ENCODE peak calls at places on chromosomes 12 and 14, in eight cellular contexts. X, Q, M, H, L, Y, E and S are unnamed samples.
A peak's percentile ranks its signal among the peaks of the same experiment; 100 is the strongest.

GRCh38 chr12:106896603-106897002 is 59.1 kb upstream of the TMEM263 start:
- DNase-seq in X (no peak), Q (no peak), M (no peak), H (no peak), L (no peak), Y (no peak), E (no peak), S (no peak)

GRCh38 chr12:113088971-113089756 is 32.6 kb downstream of the DTX1 start:
- DNase-seq in X (no peak), Q (no peak), M (no peak), H (peak; percentile 64), L (no peak), Y (no peak), E (no peak), S (no peak)

GRCh38 chr14:72124171-72124570 is 191.9 kb downstream of the RGS6 start:
- DNase-seq in X (no peak), Q (no peak), M (no peak), H (no peak), L (no peak), Y (no peak), E (no peak), S (no peak)

GRCh38 chr12:107287436-107288413 is 194.4 kb upstream of the CRY1 start:
- DNase-seq in X (no peak), Q (no peak), M (no peak), H (no peak), L (peak; percentile 42), Y (peak; percentile 27), E (no peak), S (peak; percentile 18)

GRCh38 chr12:30822385-30823139 is 67.8 kb upstream of the CAPRIN2 start:
- DNase-seq in X (no peak), Q (peak; percentile 50), M (peak; percentile 41), H (no peak), L (no peak), Y (peak; percentile 62), E (peak; percentile 52), S (peak; percentile 63)

GRCh38 chr12:78403681-78404080 is 460.9 kb upstream of the SYT1 start:
- DNase-seq in X (no peak), Q (peak; percentile 78), M (no peak), H (no peak), L (no peak), Y (peak; percentile 77), E (no peak), S (peak; percentile 31)

GRCh38 chr12:62328296-62328921 is 68.2 kb downstream of the USP15 start:
- DNase-seq in X (no peak), Q (peak; percentile 14), M (no peak), H (no peak), L (no peak), Y (no peak), E (no peak), S (no peak)

GRCh38 chr14:55450987-55451386 is 10.6 kb upstream of the TBPL2 start:
- DNase-seq in X (no peak), Q (no peak), M (no peak), H (no peak), L (peak; percentile 52), Y (no peak), E (no peak), S (no peak)

GRCh38 chr12:119206348-119207075 is 27.8 kb downstream of the HSPB8 start:
- DNase-seq in X (no peak), Q (no peak), M (no peak), H (no peak), L (no peak), Y (no peak), E (no peak), S (no peak)

GRCh38 chr12:6866163-6866919 is 990 bp upstream of the TPI1 start:
- DNase-seq in X (no peak), Q (no peak), M (no peak), H (no peak), L (no peak), Y (no peak), E (no peak), S (no peak)

GRCh38 chr12:41981758-41982157 is 162.9 kb downstream of the GXYLT1 start:
- DNase-seq in X (no peak), Q (peak; percentile 54), M (no peak), H (no peak), L (no peak), Y (peak; percentile 36), E (no peak), S (no peak)

GRCh38 chr12:7857916-7858315 is 14.8 kb downstream of the SLC2A14 start:
- DNase-seq in X (no peak), Q (no peak), M (no peak), H (no peak), L (no peak), Y (no peak), E (no peak), S (peak; percentile 19)

GRCh38 chr12:75480469-75480949 is at the start of gene GLIPR1:
- DNase-seq in X (peak; percentile 69), Q (peak; percentile 100), M (peak; percentile 8), H (peak; percentile 72), L (peak; percentile 69), Y (peak; percentile 99), E (peak; percentile 84), S (peak; percentile 100)

GRCh38 chr12:18899678-18900317 is 161.9 kb downstream of the CAPZA3 start:
- DNase-seq in X (no peak), Q (no peak), M (no peak), H (no peak), L (no peak), Y (no peak), E (no peak), S (peak; percentile 69)

GRCh38 chr12:86698581-86698980 is 442.4 kb upstream of the MGAT4C start:
- DNase-seq in X (no peak), Q (peak; percentile 84), M (no peak), H (no peak), L (no peak), Y (peak; percentile 16), E (no peak), S (peak; percentile 67)

DNA sequence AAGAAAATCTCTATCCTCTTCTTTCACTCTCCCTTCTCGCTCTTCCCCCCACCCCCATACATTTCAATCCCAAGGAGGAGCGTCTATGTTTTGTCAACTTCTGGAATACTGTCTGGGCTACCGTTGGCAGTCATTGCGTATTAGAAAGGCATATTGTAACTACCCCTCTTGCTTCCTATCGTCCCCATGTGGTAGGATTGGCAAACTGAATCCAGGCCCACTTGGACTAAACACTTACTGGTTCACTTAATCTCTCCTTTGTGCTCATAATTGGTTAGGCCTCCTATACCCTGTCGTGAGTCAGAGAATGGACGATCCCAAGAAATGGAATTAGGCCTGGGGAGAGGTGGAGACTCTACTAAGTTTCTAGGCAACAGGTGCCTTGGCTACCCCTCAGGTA is 68.8 kb upstream of the SLC8A3 start:
- DNase-seq in X (peak; percentile 8), Q (no peak), M (no peak), H (no peak), L (no peak), Y (no peak), E (no peak), S (no peak)
- TF ChIP-seq CTCF in X (peak; percentile 62), Q (no peak), M (peak; percentile 40), H (peak; percentile 60), L (peak; percentile 63), Y (peak; percentile 13), E (no peak), S (no peak)

GRCh38 chr12:47715393-47715876 is 9.6 kb upstream of the RPAP3 start:
- DNase-seq in X (no peak), Q (peak; percentile 75), M (peak; percentile 71), H (no peak), L (peak; percentile 61), Y (peak; percentile 72), E (peak; percentile 83), S (peak; percentile 82)

GRCh38 chr12:47715877-47716548 is 9.3 kb downstream of the ENDOU start:
- DNase-seq in X (no peak), Q (no peak), M (no peak), H (no peak), L (no peak), Y (no peak), E (peak; percentile 44), S (no peak)

GRCh38 chr12:47717046-47717442 is 8.2 kb downstream of the ENDOU start:
- DNase-seq in X (no peak), Q (peak; percentile 12), M (no peak), H (no peak), L (no peak), Y (no peak), E (no peak), S (no peak)

GRCh38 chr12:47718531-47718930 is 6.8 kb downstream of the ENDOU start:
- DNase-seq in X (no peak), Q (no peak), M (no peak), H (no peak), L (no peak), Y (no peak), E (no peak), S (no peak)

GRCh38 chr12:47717443-47718193 is 7.7 kb downstream of the ENDOU start:
- DNase-seq in X (no peak), Q (peak; percentile 91), M (peak; percentile 65), H (no peak), L (peak; percentile 65), Y (peak; percentile 84), E (peak; percentile 81), S (peak; percentile 91)
- TF ChIP-seq CTCF in X (peak; percentile 79), Q (peak; percentile 78), M (peak; percentile 82), H (peak; percentile 41), L (peak; percentile 53), Y (peak; percentile 93), E (peak; percentile 76), S (peak; percentile 93)

GRCh38 chr12:58927112-58927511 is 6.8 kb upstream of the LRIG3 start:
- DNase-seq in X (no peak), Q (no peak), M (no peak), H (no peak), L (no peak), Y (no peak), E (no peak), S (no peak)

GRCh38 chr12:58933068-58933681 is 12.9 kb upstream of the LRIG3 start:
- DNase-seq in X (no peak), Q (no peak), M (no peak), H (no peak), L (no peak), Y (peak; percentile 81), E (no peak), S (no peak)

GRCh38 chr12:58934528-58934927 is 14.2 kb upstream of the LRIG3 start:
- DNase-seq in X (no peak), Q (no peak), M (no peak), H (no peak), L (no peak), Y (no peak), E (no peak), S (no peak)

GRCh38 chr12:58930770-58931324 is 10.5 kb upstream of the LRIG3 start:
- DNase-seq in X (no peak), Q (no peak), M (no peak), H (no peak), L (no peak), Y (no peak), E (no peak), S (no peak)

GRCh38 chr12:58931518-58931917 is 11.2 kb upstream of the LRIG3 start:
- DNase-seq in X (no peak), Q (no peak), M (no peak), H (no peak), L (no peak), Y (no peak), E (no peak), S (no peak)
- TF ChIP-seq CTCF in X (peak; percentile 46), Q (no peak), M (no peak), H (peak; percentile 11), L (no peak), Y (peak; percentile 5), E (no peak), S (peak; percentile 15)

DNA sequence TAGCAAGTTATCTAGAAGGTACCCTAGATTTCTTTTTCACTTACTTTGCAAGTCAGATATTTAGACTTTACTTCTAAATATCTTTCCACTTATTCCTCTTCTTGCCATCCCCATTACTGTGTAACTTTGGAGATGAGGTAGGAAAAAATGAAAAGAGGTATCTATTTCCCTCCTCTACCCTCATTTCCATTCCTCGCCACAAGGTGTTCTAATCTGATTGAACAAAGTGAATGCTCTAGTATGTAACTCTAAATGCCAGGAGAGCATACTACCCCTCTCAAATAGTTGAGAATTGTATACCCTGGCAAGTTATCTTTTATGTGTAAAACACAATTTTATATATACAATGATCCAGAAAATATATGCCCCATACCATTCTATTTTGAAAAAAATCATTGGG is 1.7 kb upstream of the LDHB start:
- DNase-seq in X (no peak), Q (no peak), M (no peak), H (no peak), L (no peak), Y (no peak), E (no peak), S (no peak)
- TF ChIP-seq CTCF in X (no peak), Q (no peak), M (peak; percentile 55), H (no peak), L (no peak), Y (no peak), E (no peak), S (peak; percentile 10)